ENCODE peak calls at places on chromosomes 7 and 10, in ten cellular contexts. N is activated T-cell treated with anti-CD3 and anti-CD28 coated beads for 1 hour; O is coronary artery; U is HepG2; M is activated CD4-positive, alpha-beta memory T cell treated with anti-CD3 and anti-CD28 coated beads, Interleukin-2, amount 10 ng/mL, durations not matched to agents 7 days and 5 days; E is activated CD4-positive, alpha-beta T cell treated with anti-CD3 and anti-CD28 coated beads, Interleukin-2, amount 50 U/mL, for 4 hours; I is gastrocnemius medialis; L is NCI-H774; F is NCI-H2081; W is anterior cingulate cortex. H is an unnamed sample.

GRCh38 chr10:69318997-69319727 is 40.9 kb downstream of the HK1 start:
- DNase-seq in N (peak), O (peak), F (peak), E (peak), M (peak), W (no peak), I (peak), L (no peak), U (no peak), H (no peak)

GRCh38 chr10:127872871-127873600 is 19.7 kb downstream of the CLRN3 start:
- DNase-seq in N (no peak), F (no peak), L (no peak), W (no peak), U (peak), M (no peak), E (no peak), O (peak), I (no peak), H (no peak)

GRCh38 chr10:26478061-26478460 is 39.9 kb downstream of the APBB1IP start:
- DNase-seq in E (no peak), F (no peak), M (no peak), L (no peak), W (no peak), N (no peak), U (no peak), I (no peak), O (no peak), H (no peak)

GRCh38 chr10:49679480-49679893 is at the start of gene C10orf53:
- DNase-seq in M (peak), N (no peak), W (no peak), U (no peak), F (peak), L (peak), I (no peak), O (peak), E (no peak), H (peak)

GRCh38 chr7:154423219-154423618 is 371.0 kb downstream of the DPP6 start:
- DNase-seq in O (no peak), M (no peak), L (no peak), U (no peak), E (no peak), I (peak), W (no peak), F (no peak), N (no peak), H (peak)

GRCh38 chr10:28293238-28294168 is 9.4 kb downstream of the MPP7 start:
- DNase-seq in L (no peak), W (no peak), N (no peak), O (no peak), I (no peak), U (no peak), M (no peak), F (no peak), E (no peak), H (no peak)

GRCh38 chr7:100677308-100678095 is 4.0 kb downstream of the GNB2 start:
- DNase-seq in W (no peak), U (no peak), O (no peak), L (no peak), E (no peak), F (no peak), I (no peak), M (no peak), N (no peak), H (no peak)

GRCh38 chr7:1716263-1717094 is 46.4 kb downstream of the ELFN1 start:
- DNase-seq in I (no peak), W (no peak), F (no peak), M (no peak), U (peak), L (no peak), E (no peak), O (no peak), N (no peak), H (no peak)

GRCh38 chr10:34504534-34504933 is 310.6 kb downstream of the PARD3 start:
- DNase-seq in M (no peak), E (no peak), O (no peak), L (no peak), F (no peak), I (no peak), N (no peak), U (peak), W (no peak), H (no peak)

GRCh38 chr7:134946260-134946659 is 40.0 kb upstream of the AGBL3 start:
- DNase-seq in I (no peak), L (no peak), N (no peak), E (no peak), W (no peak), U (no peak), M (no peak), O (no peak), F (no peak), H (no peak)

GRCh38 chr7:30562909-30563308 is 31.8 kb upstream of the GARS1 start:
- DNase-seq in U (no peak), N (no peak), L (no peak), O (no peak), I (no peak), F (no peak), M (no peak), W (no peak), E (no peak), H (no peak)

GRCh38 chr10:104297697-104298660 is 29.0 kb downstream of the GSTO2 start:
- DNase-seq in E (no peak), N (peak), U (no peak), W (no peak), L (no peak), F (no peak), M (peak), I (no peak), O (no peak), H (no peak)

GRCh38 chr7:48097511-48098231 is 8.6 kb downstream of the UPP1 start:
- DNase-seq in F (no peak), M (peak), I (no peak), W (no peak), N (no peak), L (no peak), E (no peak), U (no peak), O (no peak), H (no peak)

H was measured in midbrain.